ENCODE peak calls at places on chromosome X, in ten cellular contexts. One of them, this sample, is unnamed.
A peak's percentile ranks its signal among the peaks of the same experiment; 100 is the strongest.

GRCh38 chrX:50978920-50979660 is 68.6 kb downstream of the BMP15 start:
- DNase-seq in body of pancreas: no peak
- DNase-seq in adrenal gland: no peak
- DNase-seq in left ventricle myocardium inferior: peak; percentile 16
- DNase-seq in lung: no peak
- DNase-seq in lower lobe of right lung: no peak
- DNase-seq in spleen: no peak
- DNase-seq in heart right ventricle: no peak
- DNase-seq in left lung: no peak
- DNase-seq in tibial nerve: no peak
- DNase-seq in this sample: no peak

GRCh38 chrX:93422693-93423092 is 250.7 kb downstream of the NAP1L3 start:
- DNase-seq in body of pancreas: peak; percentile 13
- DNase-seq in adrenal gland: no peak
- DNase-seq in left ventricle myocardium inferior: no peak
- DNase-seq in lung: no peak
- DNase-seq in lower lobe of right lung: no peak
- DNase-seq in spleen: no peak
- DNase-seq in heart right ventricle: no peak
- DNase-seq in left lung: no peak
- DNase-seq in tibial nerve: no peak
- DNase-seq in this sample: no peak

GRCh38 chrX:48897157-48897620 is 379 bp downstream of the TIMM17B start:
- DNase-seq in body of pancreas: peak; percentile 80
- DNase-seq in adrenal gland: peak; percentile 95
- DNase-seq in left ventricle myocardium inferior: peak; percentile 60
- DNase-seq in lung: peak; percentile 78
- DNase-seq in lower lobe of right lung: peak; percentile 81
- DNase-seq in spleen: peak; percentile 89
- DNase-seq in heart right ventricle: peak; percentile 77
- DNase-seq in left lung: peak; percentile 77
- DNase-seq in tibial nerve: peak; percentile 61
- DNase-seq in this sample: peak; percentile 48

GRCh38 chrX:106751407-106751806 is 24.9 kb downstream of the RNF128 start:
- DNase-seq in body of pancreas: no peak
- DNase-seq in adrenal gland: no peak
- DNase-seq in left ventricle myocardium inferior: no peak
- DNase-seq in lung: no peak
- DNase-seq in lower lobe of right lung: no peak
- DNase-seq in spleen: no peak
- DNase-seq in heart right ventricle: no peak
- DNase-seq in left lung: no peak
- DNase-seq in tibial nerve: no peak
- DNase-seq in this sample: no peak

GRCh38 chrX:47579537-47579936 is 2.7 kb upstream of the TIMP1 start:
- DNase-seq in body of pancreas: no peak
- DNase-seq in adrenal gland: no peak
- DNase-seq in left ventricle myocardium inferior: no peak
- DNase-seq in lung: peak; percentile 38
- DNase-seq in lower lobe of right lung: peak; percentile 45
- DNase-seq in spleen: no peak
- DNase-seq in heart right ventricle: no peak
- DNase-seq in left lung: peak; percentile 70
- DNase-seq in tibial nerve: no peak
- DNase-seq in this sample: no peak

GRCh38 chrX:50813843-50814661 is at the start of gene SHROOM4:
- DNase-seq in body of pancreas: no peak
- DNase-seq in adrenal gland: no peak
- DNase-seq in left ventricle myocardium inferior: peak; percentile 40
- DNase-seq in lung: peak; percentile 48
- DNase-seq in lower lobe of right lung: peak; percentile 66
- DNase-seq in spleen: peak; percentile 78
- DNase-seq in heart right ventricle: peak; percentile 52
- DNase-seq in left lung: peak; percentile 61
- DNase-seq in tibial nerve: peak; percentile 6
- DNase-seq in this sample: no peak

GRCh38 chrX:34909151-34909550 is 33.4 kb upstream of the FAM47B start:
- DNase-seq in body of pancreas: no peak
- DNase-seq in adrenal gland: no peak
- DNase-seq in left ventricle myocardium inferior: no peak
- DNase-seq in lung: no peak
- DNase-seq in lower lobe of right lung: no peak
- DNase-seq in spleen: no peak
- DNase-seq in heart right ventricle: no peak
- DNase-seq in left lung: no peak
- DNase-seq in tibial nerve: no peak
- DNase-seq in this sample: no peak

GRCh38 chrX:105167233-105167632 is 53.3 kb downstream of the TEX13A start:
- DNase-seq in body of pancreas: no peak
- DNase-seq in adrenal gland: no peak
- DNase-seq in left ventricle myocardium inferior: no peak
- DNase-seq in lung: no peak
- DNase-seq in lower lobe of right lung: no peak
- DNase-seq in spleen: no peak
- DNase-seq in heart right ventricle: no peak
- DNase-seq in left lung: no peak
- DNase-seq in tibial nerve: no peak
- DNase-seq in this sample: no peak

GRCh38 chrX:66634272-66634671 is 4.6 kb downstream of the EDA2R start:
- DNase-seq in body of pancreas: no peak
- DNase-seq in adrenal gland: no peak
- DNase-seq in left ventricle myocardium inferior: no peak
- DNase-seq in lung: no peak
- DNase-seq in lower lobe of right lung: no peak
- DNase-seq in spleen: no peak
- DNase-seq in heart right ventricle: no peak
- DNase-seq in left lung: no peak
- DNase-seq in tibial nerve: no peak
- DNase-seq in this sample: no peak

GRCh38 chrX:147958316-147958715 is 22.8 kb upstream of the FMR1NB start:
- DNase-seq in body of pancreas: no peak
- DNase-seq in adrenal gland: no peak
- DNase-seq in left ventricle myocardium inferior: no peak
- DNase-seq in lung: no peak
- DNase-seq in lower lobe of right lung: no peak
- DNase-seq in spleen: no peak
- DNase-seq in heart right ventricle: no peak
- DNase-seq in left lung: no peak
- DNase-seq in tibial nerve: no peak
- DNase-seq in this sample: no peak

DNA sequence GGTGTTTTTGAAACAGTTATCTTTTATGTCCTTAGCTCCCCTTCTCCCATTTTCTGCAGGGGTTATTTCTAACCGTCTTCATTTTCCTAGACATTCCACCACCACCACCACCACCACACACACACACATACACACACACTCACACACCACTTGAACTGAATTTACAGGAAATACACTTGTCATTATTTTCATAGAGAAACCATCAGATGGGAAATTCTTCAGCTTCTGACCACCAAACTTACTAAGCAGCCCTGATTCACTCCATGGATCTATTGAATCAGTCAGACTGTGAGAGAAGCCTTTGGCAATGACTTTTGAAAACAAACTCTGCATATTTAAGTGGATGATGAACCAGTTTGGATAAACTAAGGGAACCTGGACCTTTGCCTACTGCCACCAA is 210.1 kb upstream of the NHS start:
- DNase-seq in body of pancreas: no peak
- DNase-seq in adrenal gland: no peak
- DNase-seq in left ventricle myocardium inferior: no peak
- DNase-seq in lung: no peak
- DNase-seq in lower lobe of right lung: no peak
- DNase-seq in spleen: no peak
- DNase-seq in heart right ventricle: no peak
- DNase-seq in left lung: no peak
- DNase-seq in tibial nerve: no peak
- DNase-seq in this sample: no peak
- H3K9me3 ChIP-seq in body of pancreas: no peaks in the 10 kb centered on the region
- H3K9me3 ChIP-seq in adrenal gland: no peaks in the 10 kb centered on the region
- H3K9me3 ChIP-seq in left ventricle myocardium inferior: peaks cover 36% of the 10 kb centered on the region
- H3K9me3 ChIP-seq in lung: peaks cover 5% of the 10 kb centered on the region
- H3K9me3 ChIP-seq in lower lobe of right lung: peaks cover 11% of the 10 kb centered on the region
- H3K9me3 ChIP-seq in spleen: peaks cover 32% of the 10 kb centered on the region
- H3K9me3 ChIP-seq in heart right ventricle: peaks cover 29% of the 10 kb centered on the region
- H3K9me3 ChIP-seq in left lung: no peaks in the 10 kb centered on the region
- H3K9me3 ChIP-seq in tibial nerve: no peaks in the 10 kb centered on the region
- H3K9me3 ChIP-seq in this sample: no peaks in the 10 kb centered on the region

GRCh38 chrX:151889451-151889850 is 23.2 kb upstream of the MAGEA4 start:
- DNase-seq in body of pancreas: no peak
- DNase-seq in adrenal gland: no peak
- DNase-seq in left ventricle myocardium inferior: no peak
- DNase-seq in lung: no peak
- DNase-seq in lower lobe of right lung: no peak
- DNase-seq in spleen: no peak
- DNase-seq in heart right ventricle: no peak
- DNase-seq in left lung: no peak
- DNase-seq in tibial nerve: no peak
- DNase-seq in this sample: no peak
- H3K9me3 ChIP-seq in body of pancreas: no peaks in the 10 kb centered on the region
- H3K9me3 ChIP-seq in adrenal gland: no peaks in the 10 kb centered on the region
- H3K9me3 ChIP-seq in left ventricle myocardium inferior: no peaks in the 10 kb centered on the region
- H3K9me3 ChIP-seq in lung: peaks cover 6% of the 10 kb centered on the region
- H3K9me3 ChIP-seq in lower lobe of right lung: no peaks in the 10 kb centered on the region
- H3K9me3 ChIP-seq in spleen: no peaks in the 10 kb centered on the region
- H3K9me3 ChIP-seq in heart right ventricle: no peaks in the 10 kb centered on the region
- H3K9me3 ChIP-seq in left lung: no peaks in the 10 kb centered on the region
- H3K9me3 ChIP-seq in tibial nerve: no peaks in the 10 kb centered on the region
- H3K9me3 ChIP-seq in this sample: no peaks in the 10 kb centered on the region

GRCh38 chrX:153516055-153516454 is 1.4 kb upstream of the ATP2B3 start:
- DNase-seq in body of pancreas: no peak
- DNase-seq in adrenal gland: no peak
- DNase-seq in left ventricle myocardium inferior: no peak
- DNase-seq in lung: no peak
- DNase-seq in lower lobe of right lung: no peak
- DNase-seq in spleen: no peak
- DNase-seq in heart right ventricle: no peak
- DNase-seq in left lung: no peak
- DNase-seq in tibial nerve: no peak
- DNase-seq in this sample: no peak
- H3K9me3 ChIP-seq in body of pancreas: no peaks in the 10 kb centered on the region
- H3K9me3 ChIP-seq in adrenal gland: no peaks in the 10 kb centered on the region
- H3K9me3 ChIP-seq in left ventricle myocardium inferior: no peaks in the 10 kb centered on the region
- H3K9me3 ChIP-seq in lung: peaks cover 2% of the 10 kb centered on the region
- H3K9me3 ChIP-seq in lower lobe of right lung: no peaks in the 10 kb centered on the region
- H3K9me3 ChIP-seq in spleen: no peaks in the 10 kb centered on the region
- H3K9me3 ChIP-seq in heart right ventricle: no peaks in the 10 kb centered on the region
- H3K9me3 ChIP-seq in left lung: no peaks in the 10 kb centered on the region
- H3K9me3 ChIP-seq in tibial nerve: no peaks in the 10 kb centered on the region
- H3K9me3 ChIP-seq in this sample: no peaks in the 10 kb centered on the region

GRCh38 chrX:10118530-10118929 is 38.2 kb upstream of the CLCN4 start:
- DNase-seq in body of pancreas: no peak
- DNase-seq in adrenal gland: no peak
- DNase-seq in left ventricle myocardium inferior: no peak
- DNase-seq in lung: no peak
- DNase-seq in lower lobe of right lung: no peak
- DNase-seq in spleen: no peak
- DNase-seq in heart right ventricle: no peak
- DNase-seq in left lung: no peak
- DNase-seq in tibial nerve: no peak
- DNase-seq in this sample: no peak

GRCh38 chrX:10115082-10115481 is 41.7 kb upstream of the CLCN4 start:
- DNase-seq in body of pancreas: no peak
- DNase-seq in adrenal gland: no peak
- DNase-seq in left ventricle myocardium inferior: no peak
- DNase-seq in lung: no peak
- DNase-seq in lower lobe of right lung: no peak
- DNase-seq in spleen: no peak
- DNase-seq in heart right ventricle: no peak
- DNase-seq in left lung: no peak
- DNase-seq in tibial nerve: no peak
- DNase-seq in this sample: no peak

GRCh38 chrX:10119399-10119990 is 37.3 kb upstream of the CLCN4 start:
- DNase-seq in body of pancreas: peak; percentile 88
- DNase-seq in adrenal gland: peak; percentile 89
- DNase-seq in left ventricle myocardium inferior: no peak
- DNase-seq in lung: peak; percentile 86
- DNase-seq in lower lobe of right lung: no peak
- DNase-seq in spleen: peak; percentile 85
- DNase-seq in heart right ventricle: peak; percentile 60
- DNase-seq in left lung: peak; percentile 64
- DNase-seq in tibial nerve: peak; percentile 92
- DNase-seq in this sample: peak; percentile 56

GRCh38 chrX:10117301-10117700 is 39.5 kb upstream of the CLCN4 start:
- DNase-seq in body of pancreas: no peak
- DNase-seq in adrenal gland: no peak
- DNase-seq in left ventricle myocardium inferior: no peak
- DNase-seq in lung: no peak
- DNase-seq in lower lobe of right lung: no peak
- DNase-seq in spleen: peak; percentile 82
- DNase-seq in heart right ventricle: no peak
- DNase-seq in left lung: no peak
- DNase-seq in tibial nerve: no peak
- DNase-seq in this sample: no peak

GRCh38 chrX:10117864-10118377 is 38.9 kb upstream of the CLCN4 start:
- DNase-seq in body of pancreas: no peak
- DNase-seq in adrenal gland: no peak
- DNase-seq in left ventricle myocardium inferior: no peak
- DNase-seq in lung: no peak
- DNase-seq in lower lobe of right lung: no peak
- DNase-seq in spleen: no peak
- DNase-seq in heart right ventricle: no peak
- DNase-seq in left lung: no peak
- DNase-seq in tibial nerve: no peak
- DNase-seq in this sample: no peak
- H3K9me3 ChIP-seq in body of pancreas: no peaks in the 10 kb centered on the region
- H3K9me3 ChIP-seq in adrenal gland: no peaks in the 10 kb centered on the region
- H3K9me3 ChIP-seq in left ventricle myocardium inferior: no peaks in the 10 kb centered on the region
- H3K9me3 ChIP-seq in lung: peaks cover 3% of the 10 kb centered on the region
- H3K9me3 ChIP-seq in lower lobe of right lung: no peaks in the 10 kb centered on the region
- H3K9me3 ChIP-seq in spleen: no peaks in the 10 kb centered on the region
- H3K9me3 ChIP-seq in heart right ventricle: no peaks in the 10 kb centered on the region
- H3K9me3 ChIP-seq in left lung: no peaks in the 10 kb centered on the region
- H3K9me3 ChIP-seq in tibial nerve: no peaks in the 10 kb centered on the region
- H3K9me3 ChIP-seq in this sample: no peaks in the 10 kb centered on the region

DNA sequence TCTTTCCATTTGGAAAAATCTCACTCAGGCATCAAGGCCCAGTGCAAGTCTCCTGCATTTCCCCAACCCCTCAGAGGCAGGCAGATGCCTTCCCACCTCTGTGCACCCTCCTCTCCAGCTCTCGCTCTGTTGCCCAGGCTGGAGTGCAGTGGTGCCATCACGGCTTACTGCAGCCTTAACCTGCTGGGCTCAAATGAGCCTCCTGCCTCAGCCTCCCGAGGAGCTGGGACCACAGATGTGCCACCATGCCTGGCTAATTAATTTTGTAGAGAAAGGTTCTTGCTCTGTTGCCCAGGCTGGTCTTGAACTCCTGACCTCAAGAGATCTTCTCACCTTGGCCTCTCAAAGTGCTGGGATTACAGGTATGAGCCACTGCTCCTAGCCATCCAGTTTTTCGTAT is 95.8 kb downstream of the NHSL2 start:
- DNase-seq in body of pancreas: no peak
- DNase-seq in adrenal gland: no peak
- DNase-seq in left ventricle myocardium inferior: no peak
- DNase-seq in lung: no peak
- DNase-seq in lower lobe of right lung: no peak
- DNase-seq in spleen: no peak
- DNase-seq in heart right ventricle: no peak
- DNase-seq in left lung: no peak
- DNase-seq in tibial nerve: no peak
- DNase-seq in this sample: no peak
- H3K9me3 ChIP-seq in body of pancreas: no peaks in the 10 kb centered on the region
- H3K9me3 ChIP-seq in adrenal gland: no peaks in the 10 kb centered on the region
- H3K9me3 ChIP-seq in left ventricle myocardium inferior: no peaks in the 10 kb centered on the region
- H3K9me3 ChIP-seq in lung: peaks cover 5% of the 10 kb centered on the region
- H3K9me3 ChIP-seq in lower lobe of right lung: no peaks in the 10 kb centered on the region
- H3K9me3 ChIP-seq in spleen: no peaks in the 10 kb centered on the region
- H3K9me3 ChIP-seq in heart right ventricle: no peaks in the 10 kb centered on the region
- H3K9me3 ChIP-seq in left lung: no peaks in the 10 kb centered on the region
- H3K9me3 ChIP-seq in tibial nerve: no peaks in the 10 kb centered on the region
- H3K9me3 ChIP-seq in this sample: no peaks in the 10 kb centered on the region